ENCODE peak calls at places on chromosomes 3 and 15, in nine cellular contexts. One of them, this sample, is unnamed.
A peak's percentile ranks its signal among the peaks of the same experiment; 100 is the strongest.

GRCh38 chr3:112345681-112346080 is 12.7 kb downstream of the CD200 start:
- DNase-seq in esophagus squamous epithelium: no peak
- DNase-seq in WERI-Rb-1: no peak
- DNase-seq in heart left ventricle: no peak
- DNase-seq in A549: no peak
- DNase-seq in ovary: no peak
- DNase-seq in left lung: no peak
- DNase-seq in CD8-positive, alpha-beta T cell: no peak
- DNase-seq in cardiac muscle cell: no peak
- DNase-seq in this sample: no peak

GRCh38 chr3:5197022-5197421 is 9.5 kb downstream of the EDEM1 start:
- DNase-seq in esophagus squamous epithelium: no peak
- DNase-seq in WERI-Rb-1: no peak
- DNase-seq in heart left ventricle: no peak
- DNase-seq in A549: no peak
- DNase-seq in ovary: no peak
- DNase-seq in left lung: no peak
- DNase-seq in CD8-positive, alpha-beta T cell: no peak
- DNase-seq in cardiac muscle cell: peak; percentile 83
- DNase-seq in this sample: no peak

GRCh38 chr3:10981961-10982360 is 10.6 kb upstream of the SLC6A1 start:
- DNase-seq in esophagus squamous epithelium: no peak
- DNase-seq in WERI-Rb-1: no peak
- DNase-seq in heart left ventricle: no peak
- DNase-seq in A549: no peak
- DNase-seq in ovary: no peak
- DNase-seq in left lung: no peak
- DNase-seq in CD8-positive, alpha-beta T cell: no peak
- DNase-seq in cardiac muscle cell: peak; percentile 78
- DNase-seq in this sample: no peak

GRCh38 chr3:56593455-56594158 is 36.6 kb downstream of the CCDC66 start:
- DNase-seq in esophagus squamous epithelium: no peak
- DNase-seq in WERI-Rb-1: no peak
- DNase-seq in heart left ventricle: no peak
- DNase-seq in A549: no peak
- DNase-seq in ovary: no peak
- DNase-seq in left lung: no peak
- DNase-seq in CD8-positive, alpha-beta T cell: peak; percentile 37
- DNase-seq in cardiac muscle cell: no peak
- DNase-seq in this sample: peak; percentile 79

GRCh38 chr15:31271224-31271635 is 55.4 kb upstream of the KLF13 start:
- DNase-seq in esophagus squamous epithelium: no peak
- DNase-seq in WERI-Rb-1: no peak
- DNase-seq in heart left ventricle: no peak
- DNase-seq in A549: no peak
- DNase-seq in ovary: no peak
- DNase-seq in left lung: no peak
- DNase-seq in CD8-positive, alpha-beta T cell: no peak
- DNase-seq in cardiac muscle cell: no peak
- DNase-seq in this sample: no peak

GRCh38 chr15:76059320-76060097 is at the start of gene TMEM266:
- DNase-seq in esophagus squamous epithelium: no peak
- DNase-seq in WERI-Rb-1: peak; percentile 62
- DNase-seq in heart left ventricle: peak; percentile 34
- DNase-seq in A549: peak; percentile 43
- DNase-seq in ovary: peak; percentile 31
- DNase-seq in left lung: peak; percentile 85
- DNase-seq in CD8-positive, alpha-beta T cell: no peak
- DNase-seq in cardiac muscle cell: peak; percentile 20
- DNase-seq in this sample: no peak

GRCh38 chr3:22141769-22142168 is 390.8 kb upstream of the ZNF385D start:
- DNase-seq in esophagus squamous epithelium: no peak
- DNase-seq in WERI-Rb-1: no peak
- DNase-seq in heart left ventricle: no peak
- DNase-seq in A549: no peak
- DNase-seq in ovary: no peak
- DNase-seq in left lung: no peak
- DNase-seq in CD8-positive, alpha-beta T cell: no peak
- DNase-seq in cardiac muscle cell: no peak
- DNase-seq in this sample: no peak

GRCh38 chr3:185537369-185537970 is 14.9 kb downstream of the LIPH start:
- DNase-seq in esophagus squamous epithelium: no peak
- DNase-seq in WERI-Rb-1: no peak
- DNase-seq in heart left ventricle: peak; percentile 57
- DNase-seq in A549: peak; percentile 98
- DNase-seq in ovary: no peak
- DNase-seq in left lung: no peak
- DNase-seq in CD8-positive, alpha-beta T cell: no peak
- DNase-seq in cardiac muscle cell: peak; percentile 91
- DNase-seq in this sample: no peak

GRCh38 chr3:163622384-163622783 is 1455.9 kb downstream of the SI start:
- DNase-seq in esophagus squamous epithelium: no peak
- DNase-seq in WERI-Rb-1: peak; percentile 45
- DNase-seq in heart left ventricle: no peak
- DNase-seq in A549: peak; percentile 10
- DNase-seq in ovary: no peak
- DNase-seq in left lung: no peak
- DNase-seq in CD8-positive, alpha-beta T cell: no peak
- DNase-seq in cardiac muscle cell: no peak
- DNase-seq in this sample: no peak

GRCh38 chr3:182183716-182184430 is 472.1 kb downstream of the SOX2 start:
- DNase-seq in esophagus squamous epithelium: no peak
- DNase-seq in WERI-Rb-1: no peak
- DNase-seq in heart left ventricle: no peak
- DNase-seq in A549: no peak
- DNase-seq in ovary: no peak
- DNase-seq in left lung: no peak
- DNase-seq in CD8-positive, alpha-beta T cell: no peak
- DNase-seq in cardiac muscle cell: no peak
- DNase-seq in this sample: no peak

GRCh38 chr3:169879013-169879412 is 9.3 kb upstream of the LRRC31 start:
- DNase-seq in esophagus squamous epithelium: no peak
- DNase-seq in WERI-Rb-1: no peak
- DNase-seq in heart left ventricle: no peak
- DNase-seq in A549: no peak
- DNase-seq in ovary: no peak
- DNase-seq in left lung: no peak
- DNase-seq in CD8-positive, alpha-beta T cell: no peak
- DNase-seq in cardiac muscle cell: no peak
- DNase-seq in this sample: no peak

GRCh38 chr3:38382506-38383080 is 36.0 kb downstream of the XYLB start:
- DNase-seq in esophagus squamous epithelium: no peak
- DNase-seq in WERI-Rb-1: peak; percentile 62
- DNase-seq in heart left ventricle: no peak
- DNase-seq in A549: no peak
- DNase-seq in ovary: no peak
- DNase-seq in left lung: no peak
- DNase-seq in CD8-positive, alpha-beta T cell: no peak
- DNase-seq in cardiac muscle cell: no peak
- DNase-seq in this sample: no peak

GRCh38 chr3:5239602-5240001 is 52.1 kb downstream of the EDEM1 start:
- DNase-seq in esophagus squamous epithelium: no peak
- DNase-seq in WERI-Rb-1: peak; percentile 81
- DNase-seq in heart left ventricle: no peak
- DNase-seq in A549: no peak
- DNase-seq in ovary: no peak
- DNase-seq in left lung: no peak
- DNase-seq in CD8-positive, alpha-beta T cell: no peak
- DNase-seq in cardiac muscle cell: peak; percentile 31
- DNase-seq in this sample: no peak

GRCh38 chr3:61250784-61251173 is 473 bp downstream of the FHIT start:
- DNase-seq in esophagus squamous epithelium: peak; percentile 8
- DNase-seq in WERI-Rb-1: no peak
- DNase-seq in heart left ventricle: peak; percentile 29
- DNase-seq in A549: peak; percentile 6
- DNase-seq in ovary: peak; percentile 56
- DNase-seq in left lung: no peak
- DNase-seq in CD8-positive, alpha-beta T cell: no peak
- DNase-seq in cardiac muscle cell: peak; percentile 23
- DNase-seq in this sample: peak; percentile 11

GRCh38 chr3:16841906-16842709 is 42.6 kb upstream of the PLCL2 start:
- DNase-seq in esophagus squamous epithelium: peak; percentile 12
- DNase-seq in WERI-Rb-1: no peak
- DNase-seq in heart left ventricle: peak; percentile 49
- DNase-seq in A549: no peak
- DNase-seq in ovary: no peak
- DNase-seq in left lung: peak; percentile 86
- DNase-seq in CD8-positive, alpha-beta T cell: peak; percentile 63
- DNase-seq in cardiac muscle cell: no peak
- DNase-seq in this sample: peak; percentile 85

GRCh38 chr3:136984837-136985236 is 27.1 kb downstream of the IL20RB start:
- DNase-seq in esophagus squamous epithelium: no peak
- DNase-seq in WERI-Rb-1: no peak
- DNase-seq in heart left ventricle: no peak
- DNase-seq in A549: no peak
- DNase-seq in ovary: no peak
- DNase-seq in left lung: no peak
- DNase-seq in CD8-positive, alpha-beta T cell: no peak
- DNase-seq in cardiac muscle cell: peak; percentile 79
- DNase-seq in this sample: no peak

GRCh38 chr3:133821767-133822638 is 16.4 kb downstream of the SRPRB start:
- DNase-seq in esophagus squamous epithelium: no peak
- DNase-seq in WERI-Rb-1: peak; percentile 29
- DNase-seq in heart left ventricle: peak; percentile 89
- DNase-seq in A549: no peak
- DNase-seq in ovary: peak; percentile 43
- DNase-seq in left lung: no peak
- DNase-seq in CD8-positive, alpha-beta T cell: no peak
- DNase-seq in cardiac muscle cell: peak; percentile 70
- DNase-seq in this sample: no peak

GRCh38 chr3:43035801-43036340 is 56.8 kb downstream of the GASK1A start:
- DNase-seq in esophagus squamous epithelium: no peak
- DNase-seq in WERI-Rb-1: no peak
- DNase-seq in heart left ventricle: no peak
- DNase-seq in A549: no peak
- DNase-seq in ovary: no peak
- DNase-seq in left lung: no peak
- DNase-seq in CD8-positive, alpha-beta T cell: no peak
- DNase-seq in cardiac muscle cell: no peak
- DNase-seq in this sample: no peak

DNA sequence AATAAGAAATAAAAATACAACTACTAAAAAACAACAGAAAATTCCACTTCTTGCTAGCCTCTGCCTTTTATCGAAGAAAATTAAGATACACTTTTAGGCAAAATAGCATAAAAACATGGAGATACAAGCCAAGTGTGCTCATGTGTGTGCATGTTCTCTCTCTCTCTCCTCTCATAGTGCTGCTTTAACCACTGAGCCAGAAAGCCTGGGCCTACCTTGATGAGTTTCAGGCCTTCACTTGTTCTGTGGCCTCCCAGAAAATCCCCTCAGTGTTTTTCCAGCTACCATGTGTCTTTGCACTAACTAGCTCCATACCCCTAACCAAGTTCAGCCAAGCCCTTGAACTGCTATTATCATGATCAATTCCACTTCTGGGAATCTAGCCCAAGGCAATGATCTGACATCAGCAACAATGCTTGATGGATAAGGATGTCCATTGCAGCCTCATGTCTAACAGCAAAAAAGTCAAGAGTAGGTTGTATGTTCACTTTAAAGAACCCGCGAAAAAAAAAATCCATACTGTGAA is 18.1 kb downstream of the CYP11A1 start:
- DNase-seq in esophagus squamous epithelium: no peak
- DNase-seq in WERI-Rb-1: no peak
- DNase-seq in heart left ventricle: no peak
- DNase-seq in A549: no peak
- DNase-seq in ovary: no peak
- DNase-seq in left lung: no peak
- DNase-seq in CD8-positive, alpha-beta T cell: no peak
- DNase-seq in cardiac muscle cell: no peak
- DNase-seq in this sample: no peak
- H3K27ac ChIP-seq in esophagus squamous epithelium: peak overlapping the region; percentile 40
- H3K27ac ChIP-seq in WERI-Rb-1: no peak overlapping the region
- H3K27ac ChIP-seq in heart left ventricle: no peak overlapping the region
- H3K27ac ChIP-seq in A549: no peak overlapping the region
- H3K27ac ChIP-seq in ovary: no peak overlapping the region
- H3K27ac ChIP-seq in left lung: no peak overlapping the region
- H3K27ac ChIP-seq in CD8-positive, alpha-beta T cell: no peak overlapping the region
- H3K27ac ChIP-seq in cardiac muscle cell: no peak overlapping the region
- H3K27ac ChIP-seq in this sample: no peak overlapping the region

GRCh38 chr3:129118745-129119144 is 2.9 kb downstream of the RAB43 start:
- DNase-seq in esophagus squamous epithelium: no peak
- DNase-seq in WERI-Rb-1: no peak
- DNase-seq in heart left ventricle: no peak
- DNase-seq in A549: no peak
- DNase-seq in ovary: no peak
- DNase-seq in left lung: no peak
- DNase-seq in CD8-positive, alpha-beta T cell: no peak
- DNase-seq in cardiac muscle cell: no peak
- DNase-seq in this sample: peak; percentile 87
- H3K4me3 ChIP-seq in esophagus squamous epithelium: no peak overlapping the region
- H3K4me3 ChIP-seq in WERI-Rb-1: no peak overlapping the region
- H3K4me3 ChIP-seq in heart left ventricle: no peak overlapping the region
- H3K4me3 ChIP-seq in A549: no peak overlapping the region
- H3K4me3 ChIP-seq in ovary: no peak overlapping the region
- H3K4me3 ChIP-seq in left lung: no peak overlapping the region
- H3K4me3 ChIP-seq in CD8-positive, alpha-beta T cell: peak overlapping the region; percentile 85
- H3K4me3 ChIP-seq in cardiac muscle cell: no peak overlapping the region
- H3K4me3 ChIP-seq in this sample: peak overlapping the region; percentile 79

DNA sequence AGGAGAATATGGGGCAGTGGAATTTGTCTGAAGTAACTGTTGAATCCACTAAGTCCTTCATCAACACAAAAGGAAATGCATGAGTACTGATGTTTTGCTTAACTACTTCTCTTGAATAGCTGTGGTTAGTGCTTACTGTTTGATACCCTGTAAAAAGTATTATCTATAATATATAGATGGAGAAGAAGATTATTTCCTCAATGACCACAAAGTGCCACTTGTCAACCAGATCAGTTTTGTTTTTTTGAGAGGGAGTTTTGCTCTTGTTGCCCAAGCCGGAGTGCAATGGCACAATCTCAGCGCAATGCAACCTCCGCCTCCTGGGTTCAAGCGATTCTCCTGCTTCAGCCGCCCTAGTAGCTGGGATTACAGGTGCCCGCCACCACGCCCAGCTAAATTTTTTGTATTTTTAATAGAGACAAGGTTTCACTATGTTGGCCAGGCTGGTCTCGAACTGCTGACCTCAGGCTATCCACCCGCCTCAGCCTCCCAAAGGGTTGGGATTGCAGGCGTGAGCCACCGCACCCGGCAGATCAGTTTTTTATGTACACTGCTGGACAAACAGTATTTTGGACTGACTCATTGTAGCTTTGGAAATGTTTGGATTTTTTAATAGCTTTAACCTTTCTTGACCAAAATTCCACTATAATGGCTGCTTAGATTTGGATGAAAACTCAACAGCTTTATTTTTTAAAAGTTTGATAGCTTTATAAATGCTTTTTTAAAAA is 1.5 kb upstream of the RPLP1 start:
- DNase-seq in esophagus squamous epithelium: no peak
- DNase-seq in WERI-Rb-1: no peak
- DNase-seq in heart left ventricle: no peak
- DNase-seq in A549: no peak
- DNase-seq in ovary: no peak
- DNase-seq in left lung: no peak
- DNase-seq in CD8-positive, alpha-beta T cell: no peak
- DNase-seq in cardiac muscle cell: no peak
- DNase-seq in this sample: no peak
- H3K27ac ChIP-seq in esophagus squamous epithelium: no peak overlapping the region
- H3K27ac ChIP-seq in WERI-Rb-1: no peak overlapping the region
- H3K27ac ChIP-seq in heart left ventricle: peak overlapping the region; percentile 95
- H3K27ac ChIP-seq in A549: peak overlapping the region; percentile 93
- H3K27ac ChIP-seq in ovary: no peak overlapping the region
- H3K27ac ChIP-seq in left lung: no peak overlapping the region
- H3K27ac ChIP-seq in CD8-positive, alpha-beta T cell: no peak overlapping the region
- H3K27ac ChIP-seq in cardiac muscle cell: peak overlapping the region; percentile 95
- H3K27ac ChIP-seq in this sample: peak overlapping the region; percentile 92

GRCh38 chr3:18797378-18797777 is 350.9 kb upstream of the KCNH8 start:
- DNase-seq in esophagus squamous epithelium: no peak
- DNase-seq in WERI-Rb-1: no peak
- DNase-seq in heart left ventricle: no peak
- DNase-seq in A549: no peak
- DNase-seq in ovary: no peak
- DNase-seq in left lung: no peak
- DNase-seq in CD8-positive, alpha-beta T cell: no peak
- DNase-seq in cardiac muscle cell: no peak
- DNase-seq in this sample: no peak
- H3K4me3 ChIP-seq in esophagus squamous epithelium: no peak overlapping the region
- H3K4me3 ChIP-seq in WERI-Rb-1: no peak overlapping the region
- H3K4me3 ChIP-seq in heart left ventricle: no peak overlapping the region
- H3K4me3 ChIP-seq in A549: no peak overlapping the region
- H3K4me3 ChIP-seq in ovary: no peak overlapping the region
- H3K4me3 ChIP-seq in left lung: no peak overlapping the region
- H3K4me3 ChIP-seq in CD8-positive, alpha-beta T cell: no peak overlapping the region
- H3K4me3 ChIP-seq in cardiac muscle cell: no peak overlapping the region
- H3K4me3 ChIP-seq in this sample: no peak overlapping the region

This sample was measured in CD4-positive, alpha-beta memory T cell.